ENCODE peak calls at places on chromosomes 5 and 9, in seven cellular contexts. G is naive thymus-derived CD4-positive, alpha-beta T cell; O is PC-3; S is brain microvascular endothelial cell; N is WERI-Rb-1; V is NCI-H1930; W is activated T-helper 1 cell treated with Interleukin-2 at 50 U/mL for 16 hours. H is an unnamed sample.

GRCh38 chr5:42930934-42931333 is 109.2 kb downstream of the ANXA2R start:
- DNase-seq in G (no peak), O (peak), S (no peak), N (no peak), V (no peak), W (no peak), H (no peak)

GRCh38 chr9:99027414-99027813 is 77.5 kb upstream of the TGFBR1 start:
- DNase-seq in G (no peak), O (no peak), S (no peak), N (no peak), V (no peak), W (no peak), H (no peak)

GRCh38 chr5:151499636-151500035 is 52.2 kb downstream of the SLC36A1 start:
- DNase-seq in G (no peak), O (no peak), S (no peak), N (no peak), V (no peak), W (no peak), H (no peak)

GRCh38 chr5:57577432-57578175 is 95.0 kb upstream of the ACTBL2 start:
- DNase-seq in G (no peak), O (no peak), S (no peak), N (no peak), V (no peak), W (no peak), H (no peak)

GRCh38 chr9:113580041-113580953 is 116.8 kb downstream of the RGS3 start:
- DNase-seq in G (peak), O (peak), S (no peak), N (no peak), V (no peak), W (peak), H (peak)

GRCh38 chr9:129262261-129262660 is 84.2 kb upstream of the IER5L start:
- DNase-seq in G (no peak), O (no peak), S (no peak), N (no peak), V (no peak), W (no peak), H (no peak)

GRCh38 chr5:56501949-56502557 is 268.9 kb upstream of the ANKRD55 start:
- DNase-seq in G (no peak), O (no peak), S (peak), N (no peak), V (no peak), W (no peak), H (no peak)

GRCh38 chr9:117887383-117887782 is 183.2 kb downstream of the TLR4 start:
- DNase-seq in G (no peak), O (no peak), S (no peak), N (no peak), V (no peak), W (no peak), H (no peak)

GRCh38 chr5:93100976-93101375 is 480.0 kb downstream of the NR2F1-AS1 start:
- DNase-seq in G (no peak), O (no peak), S (peak), N (no peak), V (no peak), W (no peak), H (no peak)

GRCh38 chr5:172487671-172488070 is 33.3 kb upstream of the SH3PXD2B start:
- DNase-seq in G (no peak), O (no peak), S (no peak), N (no peak), V (no peak), W (no peak), H (no peak)

GRCh38 chr5:99605904-99606303 is 677.1 kb upstream of the CHD1 start:
- DNase-seq in G (no peak), O (no peak), S (no peak), N (no peak), V (no peak), W (no peak), H (no peak)

GRCh38 chr9:83754383-83754977 is 46.7 kb upstream of the UBQLN1 start:
- DNase-seq in G (no peak), O (no peak), S (no peak), N (no peak), V (no peak), W (no peak), H (no peak)

GRCh38 chr5:65695896-65696295 is 26.0 kb downstream of the SGTB start:
- DNase-seq in G (no peak), O (no peak), S (no peak), N (no peak), V (no peak), W (no peak), H (no peak)

GRCh38 chr5:78399115-78399514 is 38.7 kb downstream of the SCAMP1 start:
- DNase-seq in G (no peak), O (no peak), S (no peak), N (no peak), V (no peak), W (no peak), H (no peak)

GRCh38 chr9:104027295-104027694 is 66.8 kb upstream of the SMC2 start:
- DNase-seq in G (no peak), O (no peak), S (no peak), N (no peak), V (no peak), W (no peak), H (no peak)

GRCh38 chr9:75027187-75028107 is 646 bp downstream of the CARNMT1 start:
- DNase-seq in G (peak), O (peak), S (peak), N (peak), V (no peak), W (peak), H (peak)

GRCh38 chr5:159616967-159617366 is 286.7 kb upstream of the IL12B start:
- DNase-seq in G (no peak), O (peak), S (peak), N (no peak), V (no peak), W (no peak), H (no peak)

GRCh38 chr9:8651830-8652229 is 852.3 kb upstream of the DMAC1 start:
- DNase-seq in G (no peak), O (no peak), S (no peak), N (no peak), V (no peak), W (no peak), H (no peak)

GRCh38 chr5:173324115-173325001 is 3.9 kb downstream of the STC2 start:
- DNase-seq in G (no peak), O (no peak), S (no peak), N (no peak), V (no peak), W (no peak), H (no peak)

GRCh38 chr9:122815544-122815943 is 12.8 kb downstream of the PDCL start:
- DNase-seq in G (no peak), O (no peak), S (no peak), N (no peak), V (no peak), W (no peak), H (no peak)

GRCh38 chr5:164746723-164747122 is 1241.3 kb downstream of the MAT2B start:
- DNase-seq in G (no peak), O (no peak), S (no peak), N (no peak), V (no peak), W (no peak), H (no peak)

GRCh38 chr5:72407078-72407477 is 86.9 kb downstream of the PTCD2 start:
- DNase-seq in G (no peak), O (no peak), S (no peak), N (no peak), V (no peak), W (no peak), H (no peak)

GRCh38 chr9:121246821-121247511 is 21.0 kb upstream of the GSN start:
- DNase-seq in G (no peak), O (no peak), S (peak), N (no peak), V (no peak), W (no peak), H (no peak)

GRCh38 chr9:92100237-92100911 is 14.8 kb downstream of the SPTLC1 start:
- DNase-seq in G (no peak), O (peak), S (peak), N (no peak), V (no peak), W (no peak), H (no peak)

GRCh38 chr9:34176089-34176488 is 2.8 kb upstream of the UBAP1 start:
- DNase-seq in G (no peak), O (peak), S (no peak), N (no peak), V (no peak), W (no peak), H (no peak)

GRCh38 chr9:84322830-84323229 is 17.7 kb downstream of the SLC28A3 start:
- DNase-seq in G (no peak), O (peak), S (peak), N (no peak), V (no peak), W (no peak), H (no peak)

GRCh38 chr9:127172066-127172707 is 49.8 kb upstream of the ANGPTL2 start:
- DNase-seq in G (no peak), O (no peak), S (no peak), N (no peak), V (no peak), W (no peak), H (no peak)

GRCh38 chr5:103410174-103410573 is 151.6 kb downstream of the MACIR start:
- DNase-seq in G (no peak), O (no peak), S (no peak), N (no peak), V (no peak), W (no peak), H (no peak)

GRCh38 chr5:158084292-158084691 is 225.3 kb upstream of the CLINT1 start:
- DNase-seq in G (no peak), O (no peak), S (no peak), N (no peak), V (no peak), W (no peak), H (no peak)

GRCh38 chr5:14683906-14684455 is 19.5 kb downstream of the OTULIN start:
- DNase-seq in G (no peak), O (no peak), S (no peak), N (no peak), V (no peak), W (no peak), H (no peak)

GRCh38 chr9:134570151-134570621 is 71.4 kb upstream of the COL5A1 start:
- DNase-seq in G (no peak), O (no peak), S (no peak), N (no peak), V (no peak), W (no peak), H (no peak)

GRCh38 chr5:9545301-9545958 is 445 bp downstream of the SEMA5A start:
- DNase-seq in G (no peak), O (no peak), S (no peak), N (peak), V (no peak), W (no peak), H (no peak)

GRCh38 chr9:134125413-134126095 is 10.3 kb upstream of the WDR5 start:
- DNase-seq in G (no peak), O (no peak), S (no peak), N (no peak), V (no peak), W (no peak), H (no peak)

GRCh38 chr5:82601085-82601484 is 322.9 kb upstream of the RPS23 start:
- DNase-seq in G (no peak), O (no peak), S (no peak), N (no peak), V (no peak), W (no peak), H (no peak)

GRCh38 chr9:91992636-91993035 is 42.6 kb upstream of the ROR2 start:
- DNase-seq in G (no peak), O (no peak), S (peak), N (no peak), V (no peak), W (no peak), H (no peak)

GRCh38 chr5:135246605-135246922 is 152.5 kb downstream of the MACROH2A1 start:
- DNase-seq in G (no peak), O (no peak), S (no peak), N (no peak), V (no peak), W (no peak), H (no peak)

GRCh38 chr9:37753489-37754190 is at the start of gene TRMT10B:
- DNase-seq in G (peak), O (peak), S (peak), N (peak), V (peak), W (peak), H (peak)

GRCh38 chr5:110894805-110895204 is 156.0 kb downstream of the SLC25A46 start:
- DNase-seq in G (no peak), O (no peak), S (no peak), N (no peak), V (no peak), W (no peak), H (no peak)